ENCODE peak calls at places on chromosomes 7 and 10, in six cellular contexts. S, L, J, D, G and P are unnamed samples.

GRCh38 chr10:112723876-112724275 is 226.2 kb upstream of the TCF7L2 start:
- DNase-seq in G (no peak), S (no peak), L (no peak), J (no peak), D (no peak), P (no peak)

GRCh38 chr10:98013776-98014175 is 16.6 kb downstream of the CRTAC1 start:
- DNase-seq in G (no peak), J (no peak), L (no peak), D (peak), S (no peak), P (no peak)

GRCh38 chr10:104099274-104099673 is 13.6 kb upstream of the COL17A1 start:
- DNase-seq in D (no peak), L (no peak), G (no peak), J (no peak), S (no peak), P (no peak)

GRCh38 chr10:77164616-77165311 is 472.8 kb downstream of the KCNMA1 start:
- DNase-seq in L (no peak), D (no peak), S (no peak), J (no peak), G (no peak), P (no peak)

GRCh38 chr7:26147030-26147429 is 5.0 kb upstream of the NFE2L3 start:
- DNase-seq in J (no peak), G (no peak), D (no peak), L (no peak), S (no peak), P (no peak)

GRCh38 chr7:124101173-124101768 is 68.4 kb upstream of the TMEM229A start:
- DNase-seq in L (no peak), S (no peak), G (no peak), D (no peak), J (peak), P (peak)

GRCh38 chr10:114179148-114179547 is at the start of gene TDRD1:
- DNase-seq in L (no peak), D (no peak), G (no peak), S (no peak), J (no peak), P (no peak)

GRCh38 chr10:116721991-116722392 is 20.4 kb downstream of the HSPA12A start:
- DNase-seq in J (peak), S (peak), L (no peak), G (no peak), D (no peak), P (no peak)

GRCh38 chr7:113548137-113548536 is 370.7 kb downstream of the PPP1R3A start:
- DNase-seq in S (no peak), L (no peak), J (no peak), D (no peak), G (no peak), P (no peak)

GRCh38 chr7:148084138-148084537 is 506.4 kb upstream of the C7orf33 start:
- DNase-seq in J (peak), L (peak), G (no peak), S (no peak), D (no peak), P (peak)

GRCh38 chr10:90288403-90288933 is 569.4 kb downstream of the HTR7 start:
- DNase-seq in D (no peak), S (no peak), G (no peak), L (no peak), J (no peak), P (no peak)

GRCh38 chr10:11397980-11398580 is 213.4 kb downstream of the USP6NL start:
- DNase-seq in S (peak), J (no peak), G (no peak), D (peak), L (no peak), P (no peak)

GRCh38 chr10:4662576-4663161 is 163.3 kb upstream of the AKR1E2 start:
- DNase-seq in J (no peak), L (no peak), S (peak), G (no peak), D (no peak), P (no peak)

GRCh38 chr10:101826852-101827434 is 8.7 kb upstream of the OGA start:
- DNase-seq in D (peak), G (no peak), J (no peak), L (no peak), S (no peak), P (no peak)

GRCh38 chr10:81021428-81022129 is 483.9 kb downstream of the SH2D4B start:
- DNase-seq in S (no peak), D (no peak), G (no peak), L (no peak), J (no peak), P (no peak)

GRCh38 chr7:118863961-118864360 is 639.5 kb downstream of the ANKRD7 start:
- DNase-seq in D (no peak), J (no peak), G (no peak), L (no peak), S (no peak), P (no peak)

GRCh38 chr10:91051834-91052233 is 130.9 kb upstream of the ANKRD1 start:
- DNase-seq in G (no peak), D (no peak), L (no peak), S (peak), J (no peak), P (no peak)

GRCh38 chr7:91020611-91021385 is 243.4 kb upstream of the FZD1 start:
- DNase-seq in S (no peak), D (no peak), J (no peak), G (no peak), L (no peak), P (no peak)

GRCh38 chr7:70693690-70694356 is 438.1 kb upstream of the GALNT17 start:
- DNase-seq in G (no peak), L (no peak), S (peak), D (peak), J (peak), P (peak)

GRCh38 chr7:26958834-26959233 is 94.4 kb upstream of the SKAP2 start:
- DNase-seq in D (no peak), L (no peak), S (no peak), G (no peak), J (no peak), P (no peak)

GRCh38 chr7:148078126-148078525 is 512.4 kb upstream of the C7orf33 start:
- DNase-seq in J (no peak), L (no peak), G (no peak), S (no peak), D (no peak), P (peak)

GRCh38 chr10:61179734-61180133 is 235.7 kb upstream of the RHOBTB1 start:
- DNase-seq in G (no peak), J (no peak), L (no peak), D (no peak), S (no peak), P (no peak)

GRCh38 chr10:95327367-95327766 is 36.6 kb upstream of the PDLIM1 start:
- DNase-seq in G (no peak), D (no peak), S (peak), J (peak), L (no peak), P (peak)

GRCh38 chr10:103123282-103124033 is 69.6 kb downstream of the NT5C2 start:
- DNase-seq in G (no peak), L (no peak), J (no peak), D (no peak), S (no peak), P (no peak)

GRCh38 chr7:116862234-116863167 is at the start of gene CAPZA2:
- DNase-seq in J (peak), D (peak), S (peak), L (peak), G (peak), P (peak)

GRCh38 chr7:100040575-100040974 is 9.0 kb upstream of the ZSCAN21 start:
- DNase-seq in L (no peak), J (no peak), G (no peak), S (no peak), D (no peak), P (no peak)

GRCh38 chr7:15305002-15305600 is 256.7 kb downstream of the AGMO start:
- DNase-seq in L (no peak), D (no peak), G (no peak), J (peak), S (peak), P (peak)

GRCh38 chr10:92590623-92591549 is 2.0 kb upstream of the KIF11 start:
- DNase-seq in J (peak), G (no peak), D (no peak), L (peak), S (no peak), P (no peak)

GRCh38 chr10:123945506-123945905 is 53.9 kb upstream of the CPXM2 start:
- DNase-seq in J (no peak), L (no peak), D (no peak), S (no peak), G (no peak), P (no peak)

GRCh38 chr10:45463244-45464116 is 89.5 kb downstream of the ALOX5 start:
- DNase-seq in S (no peak), J (no peak), G (no peak), L (no peak), D (no peak), P (no peak)

GRCh38 chr7:77538186-77538907 is 1.3 kb downstream of the PTPN12 start:
- DNase-seq in L (peak), S (peak), D (peak), G (no peak), J (peak), P (peak)

GRCh38 chr10:129332476-129332875 is 134.6 kb upstream of the MGMT start:
- DNase-seq in J (peak), G (no peak), D (no peak), L (peak), S (no peak), P (no peak)

GRCh38 chr7:150373049-150373801 is 4.6 kb downstream of the REPIN1 start:
- DNase-seq in D (no peak), L (no peak), J (no peak), G (no peak), S (peak), P (peak)

GRCh38 chr7:36762394-36762793 is 38.1 kb upstream of the AOAH start:
- DNase-seq in S (no peak), G (no peak), J (no peak), L (no peak), D (no peak), P (no peak)

GRCh38 chr10:62166331-62167154 is 102.1 kb downstream of the RTKN2 start:
- DNase-seq in L (no peak), J (no peak), S (no peak), G (peak), D (no peak), P (peak)

GRCh38 chr10:133162910-133163856 is 3.2 kb downstream of the KNDC1 start:
- DNase-seq in S (peak), G (no peak), J (no peak), L (no peak), D (peak), P (no peak)

GRCh38 chr10:123147635-123148413 is at the start of gene HMX2:
- DNase-seq in S (no peak), L (no peak), G (no peak), D (no peak), J (peak), P (no peak)

GRCh38 chr10:98664329-98665042 is 217.8 kb upstream of the HPS1 start:
- DNase-seq in L (no peak), S (no peak), G (peak), J (peak), D (no peak), P (no peak)

GRCh38 chr10:4546500-4546899 is 279.5 kb upstream of the AKR1E2 start:
- DNase-seq in L (no peak), G (no peak), D (no peak), J (no peak), S (no peak), P (no peak)

GRCh38 chr10:8037199-8037801 is 17.2 kb upstream of the GATA3 start:
- DNase-seq in S (no peak), D (no peak), L (no peak), J (no peak), G (no peak), P (no peak)
- TF ChIP-seq POLR2AphosphoS5 in S (no peak), D (no peak), L (no peak), J (no peak), G (no peak), P (no peak)

DNA sequence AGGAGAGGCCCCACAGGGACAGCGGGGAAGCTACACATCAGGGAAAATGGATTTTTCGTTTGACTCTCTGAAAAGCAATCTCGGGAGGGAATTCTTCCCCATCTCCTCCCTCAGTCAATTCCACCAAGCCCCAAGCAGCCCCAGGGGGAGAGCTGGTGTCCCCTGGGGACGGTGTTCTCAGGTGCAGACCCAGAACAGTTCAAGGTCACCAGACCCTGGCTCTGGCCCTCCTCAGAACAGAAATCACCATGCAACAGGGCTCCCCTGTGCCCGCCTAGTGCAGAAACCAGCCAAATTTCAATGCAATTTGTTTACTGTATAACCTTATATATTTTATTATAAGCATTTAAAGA is 34.1 kb downstream of the GSDME start:
- DNase-seq in G (no peak), D (no peak), S (no peak), L (no peak), J (no peak), P (no peak)
- TF ChIP-seq CTCF in G (no peak), D (no peak), S (no peak), L (no peak), J (no peak), P (no peak)

GRCh38 chr10:93899109-93899508 is 5.3 kb downstream of the SLC35G1 start:
- DNase-seq in S (no peak), D (no peak), J (no peak), L (no peak), G (no peak), P (no peak)

GRCh38 chr10:93894516-93895378 is 969 bp downstream of the SLC35G1 start:
- DNase-seq in L (no peak), S (no peak), D (no peak), J (peak), G (no peak), P (no peak)

GRCh38 chr10:93897070-93897797 is 3.5 kb downstream of the SLC35G1 start:
- DNase-seq in L (no peak), S (no peak), J (no peak), D (no peak), G (no peak), P (no peak)

DNA sequence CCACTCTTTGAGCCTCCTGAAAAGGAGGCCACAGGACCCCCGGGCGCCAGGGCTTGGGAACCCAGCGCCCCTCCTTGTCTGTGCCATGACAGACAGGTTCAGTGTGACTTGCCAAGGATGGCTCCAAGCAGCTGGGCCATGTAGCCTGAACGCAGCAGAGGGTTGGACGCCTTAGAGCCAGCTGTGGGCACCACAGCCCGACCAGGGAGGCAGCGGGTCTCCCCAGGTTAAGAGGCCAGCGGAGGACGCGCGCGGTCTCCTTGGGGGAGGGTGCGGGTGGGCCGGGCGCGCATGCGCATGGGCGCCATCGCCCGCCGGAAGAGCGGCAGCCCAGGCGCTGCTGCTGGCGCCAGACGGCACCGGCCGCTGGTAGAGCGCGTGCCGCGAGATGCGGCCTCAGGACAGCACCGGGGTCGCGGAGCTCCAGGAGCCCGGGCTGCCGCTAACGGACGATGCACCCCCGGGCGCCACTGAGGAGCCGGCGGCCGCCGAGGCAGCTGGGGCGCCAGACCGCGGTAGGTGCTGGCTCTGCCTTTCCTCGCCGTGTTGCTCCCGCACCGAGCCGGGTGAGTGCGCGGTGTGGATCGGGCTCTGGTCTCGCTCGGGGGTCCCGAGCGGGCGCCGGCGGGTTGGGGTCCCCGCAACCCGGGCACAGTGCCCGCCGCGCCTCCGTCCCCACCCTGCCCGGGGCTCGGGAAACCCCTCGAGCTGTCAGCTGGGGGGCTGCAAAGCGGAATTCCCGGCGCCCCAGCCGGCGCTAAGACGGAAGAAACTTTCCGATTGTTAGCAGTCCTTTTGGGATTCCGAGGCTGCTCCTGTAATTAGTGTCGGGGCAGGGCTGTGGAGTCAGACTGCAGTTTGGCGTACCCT is at the start of gene SLC35G1:
- DNase-seq in S (peak), L (peak), G (peak), J (peak), D (no peak), P (peak)
- TF ChIP-seq EP300 in S (no peak), L (no peak), G (no peak), J (no peak), D (no peak), P (no peak)

GRCh38 chr7:130867039-130867438 is 133.0 kb upstream of the KLF14 start:
- DNase-seq in L (no peak), G (no peak), D (no peak), J (no peak), S (no peak), P (no peak)

GRCh38 chr7:130868150-130868549 is 134.1 kb upstream of the KLF14 start:
- DNase-seq in L (no peak), S (no peak), G (no peak), D (no peak), J (no peak), P (no peak)

GRCh38 chr7:130867581-130868136 is 133.7 kb upstream of the KLF14 start:
- DNase-seq in D (no peak), L (no peak), J (no peak), G (no peak), S (no peak), P (no peak)

GRCh38 chr7:130872341-130872740 is 138.3 kb upstream of the KLF14 start:
- DNase-seq in L (no peak), J (no peak), S (no peak), G (no peak), D (no peak), P (no peak)

GRCh38 chr7:130869918-130870317 is 135.9 kb upstream of the KLF14 start:
- DNase-seq in J (no peak), G (no peak), D (no peak), L (no peak), S (no peak), P (no peak)
- TF ChIP-seq POLR2AphosphoS5 in J (peak), G (no peak), D (no peak), L (no peak), S (no peak), P (no peak)

DNA sequence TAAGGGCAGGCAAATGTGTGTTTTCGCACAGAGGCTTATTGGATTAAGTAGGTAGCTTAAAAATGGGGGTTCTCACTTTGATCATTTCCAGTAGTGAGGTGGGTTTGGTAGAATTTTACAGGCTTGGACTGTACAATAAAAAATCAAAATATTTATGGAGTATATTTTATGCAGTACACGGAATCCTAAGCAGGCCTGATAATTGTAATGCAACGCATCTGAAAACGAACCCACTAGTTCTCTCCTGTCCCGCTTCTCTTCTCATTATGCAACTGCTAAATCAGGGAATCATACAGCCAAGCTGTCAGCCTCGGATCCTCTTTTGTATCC is 377 bp upstream of the POLR1F start:
- DNase-seq in L (no peak), G (no peak), J (no peak), D (no peak), S (no peak), P (no peak)
- TF ChIP-seq CTCF in L (no peak), G (no peak), J (no peak), D (no peak), S (no peak), P (no peak)

DNA sequence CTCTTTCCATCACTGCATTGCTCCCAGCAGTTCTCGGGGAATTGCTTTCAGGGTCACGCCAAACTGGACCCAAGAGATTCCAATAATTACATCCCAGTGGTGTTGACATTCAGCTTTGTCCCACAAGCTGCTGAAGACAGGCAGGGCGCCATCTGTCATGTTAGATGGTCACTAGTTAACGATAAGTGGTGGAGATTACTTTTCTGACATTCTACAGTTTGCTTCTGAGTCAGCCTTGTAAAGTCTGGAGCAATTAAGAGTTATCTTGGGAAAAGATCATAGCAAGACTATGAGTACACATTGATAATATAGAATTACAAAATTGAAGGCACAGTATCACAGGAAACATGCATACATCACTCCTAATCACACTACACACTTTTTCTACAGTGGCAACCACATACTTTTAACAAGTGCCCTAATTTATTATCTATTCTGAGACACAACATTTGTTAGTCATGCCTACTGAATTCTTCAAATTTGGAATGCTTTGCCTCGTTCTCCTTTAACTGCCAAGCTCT is 41.9 kb downstream of the SEMA3C start:
- DNase-seq in J (peak), L (no peak), D (no peak), G (no peak), S (no peak), P (no peak)
- TF ChIP-seq EP300 in J (peak), L (no peak), D (no peak), G (no peak), S (no peak), P (no peak)

DNA sequence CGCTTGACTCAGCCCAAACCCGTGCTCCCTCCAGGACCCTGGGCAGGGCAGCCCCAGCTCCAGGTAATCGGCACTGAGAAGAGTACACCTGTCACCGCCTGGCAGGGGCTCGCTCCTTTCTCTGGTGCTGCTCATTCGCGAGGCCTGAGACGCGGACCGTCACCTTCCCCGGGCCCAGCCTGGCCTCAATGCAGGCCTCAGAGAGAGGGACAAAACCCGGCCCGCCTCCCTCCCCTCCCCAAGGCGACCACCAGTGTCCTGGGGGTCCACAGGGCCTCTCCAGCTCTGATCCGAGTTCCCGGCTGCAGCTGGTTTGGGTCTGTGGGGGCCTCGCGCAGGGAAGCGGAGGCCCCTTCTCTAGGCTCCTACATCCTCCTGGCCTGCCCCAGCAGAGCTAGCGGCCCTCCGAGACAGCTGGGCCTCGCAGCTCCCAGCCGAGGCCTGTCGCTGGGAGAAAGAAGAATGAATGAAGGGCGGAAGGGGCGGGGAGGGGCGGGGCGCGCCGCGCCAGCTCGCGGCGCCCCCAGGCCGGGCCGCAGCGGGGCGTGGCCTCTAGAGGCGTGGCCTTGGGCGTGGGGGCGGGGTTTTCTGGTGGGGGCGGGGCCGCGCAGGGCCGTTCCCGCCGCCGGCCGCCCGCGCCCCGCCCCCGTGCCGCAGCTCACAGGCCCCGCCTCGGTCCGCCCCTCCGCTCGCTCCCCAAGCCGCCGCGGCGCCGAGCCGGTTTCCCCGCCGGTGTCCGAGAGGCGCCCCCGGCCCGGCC is at the start of gene LIMK1:
- DNase-seq in G (no peak), S (peak), D (peak), J (peak), L (no peak), P (peak)
- TF ChIP-seq POLR2AphosphoS5 in G (no peak), S (no peak), D (no peak), J (peak), L (peak), P (no peak)